ENCODE peak calls at places on chromosomes 7 and 10, in nine cellular contexts. R is sigmoid colon, G is stomach, M is suprapubic skin, Y is ovary, Q is HepG2, P is transverse colon, O is H1, C is SK-N-SH. V is an unnamed sample.

GRCh38 chr7:52959878-52960660 is 75.4 kb upstream of the POM121L12 start:
- DNase-seq in R (no peak), G (no peak), M (no peak), Y (no peak), Q (no peak), P (no peak), O (no peak), C (no peak), V (no peak)

GRCh38 chr10:5506246-5506645 is 6.9 kb upstream of the CALML5 start:
- DNase-seq in R (peak; percentile 24), G (no peak), M (no peak), Y (no peak), Q (no peak), P (no peak), O (no peak), C (no peak), V (no peak)

GRCh38 chr10:89206402-89207180 is 526 bp downstream of the CH25H start:
- DNase-seq in R (peak; percentile 74), G (peak; percentile 26), M (peak; percentile 72), Y (peak; percentile 53), Q (no peak), P (peak; percentile 18), O (peak; percentile 77), C (peak; percentile 57), V (peak; percentile 41)

GRCh38 chr10:77715081-77715480 is 77.5 kb upstream of the KCNMA1 start:
- DNase-seq in R (no peak), G (no peak), M (no peak), Y (no peak), Q (peak; percentile 23), P (no peak), O (no peak), C (no peak), V (no peak)

GRCh38 chr7:155069992-155070827 is at the start of gene HTR5A:
- DNase-seq in R (peak; percentile 70), G (peak; percentile 80), M (peak; percentile 75), Y (peak; percentile 33), Q (peak; percentile 48), P (peak; percentile 70), O (peak; percentile 97), C (peak; percentile 70), V (peak; percentile 81)

GRCh38 chr10:95295031-95295755 is 4.4 kb upstream of the PDLIM1 start:
- DNase-seq in R (peak; percentile 69), G (peak; percentile 69), M (peak; percentile 64), Y (no peak), Q (no peak), P (peak; percentile 79), O (peak; percentile 64), C (no peak), V (peak; percentile 75)

GRCh38 chr7:84073476-84073875 is 121.1 kb downstream of the SEMA3A start:
- DNase-seq in R (no peak), G (no peak), M (no peak), Y (no peak), Q (peak; percentile 44), P (no peak), O (no peak), C (no peak), V (no peak)

GRCh38 chr7:114295522-114295921 is 119.1 kb upstream of the FOXP2 start:
- DNase-seq in R (no peak), G (no peak), M (no peak), Y (no peak), Q (no peak), P (no peak), O (no peak), C (no peak), V (no peak)

GRCh38 chr10:110244550-110244949 is 37.1 kb downstream of the MXI1 start:
- DNase-seq in R (no peak), G (no peak), M (no peak), Y (no peak), Q (no peak), P (no peak), O (no peak), C (no peak), V (no peak)

GRCh38 chr10:13672505-13672904 is 85.7 kb downstream of the PRPF18 start:
- DNase-seq in R (peak; percentile 26), G (no peak), M (no peak), Y (no peak), Q (no peak), P (no peak), O (no peak), C (no peak), V (no peak)

GRCh38 chr7:54960517-54960916 is 58.3 kb upstream of the EGFR start:
- DNase-seq in R (no peak), G (no peak), M (no peak), Y (no peak), Q (no peak), P (no peak), O (no peak), C (no peak), V (no peak)

GRCh38 chr10:133465191-133465949 is 11.6 kb downstream of the SCART1 start:
- DNase-seq in R (no peak), G (peak; percentile 19), M (no peak), Y (no peak), Q (no peak), P (no peak), O (no peak), C (no peak), V (no peak)

GRCh38 chr7:37908221-37908788 is 8.3 kb downstream of the SFRP4 start:
- DNase-seq in R (no peak), G (no peak), M (no peak), Y (no peak), Q (no peak), P (no peak), O (no peak), C (no peak), V (no peak)

GRCh38 chr10:74977913-74978847 is 133.3 kb upstream of the SAMD8 start:
- DNase-seq in R (no peak), G (no peak), M (no peak), Y (no peak), Q (no peak), P (no peak), O (no peak), C (no peak), V (no peak)

GRCh38 chr7:50467817-50468610 is 17.9 kb upstream of the FIGNL1 start:
- DNase-seq in R (peak; percentile 93), G (peak; percentile 87), M (peak; percentile 85), Y (peak; percentile 94), Q (peak; percentile 50), P (peak; percentile 83), O (peak; percentile 92), C (peak; percentile 93), V (peak; percentile 91)

GRCh38 chr7:28629216-28629848 is 217.0 kb downstream of the CREB5 start:
- DNase-seq in R (peak; percentile 70), G (no peak), M (no peak), Y (no peak), Q (no peak), P (no peak), O (no peak), C (no peak), V (no peak)

GRCh38 chr10:12549297-12549696 is 199.9 kb downstream of the CAMK1D start:
- DNase-seq in R (no peak), G (no peak), M (no peak), Y (no peak), Q (no peak), P (no peak), O (no peak), C (no peak), V (no peak)

GRCh38 chr7:33774762-33775523 is 130.4 kb upstream of the BMPER start:
- DNase-seq in R (peak; percentile 70), G (peak; percentile 53), M (no peak), Y (peak; percentile 47), Q (no peak), P (peak; percentile 20), O (no peak), C (no peak), V (peak; percentile 58)

GRCh38 chr7:95493247-95493646 is 7.5 kb downstream of the ASB4 start:
- DNase-seq in R (no peak), G (no peak), M (no peak), Y (no peak), Q (no peak), P (no peak), O (no peak), C (no peak), V (no peak)

GRCh38 chr10:108685863-108686531 is 1237.3 kb downstream of the XPNPEP1 start:
- DNase-seq in R (no peak), G (no peak), M (no peak), Y (no peak), Q (no peak), P (no peak), O (no peak), C (no peak), V (no peak)

GRCh38 chr10:21929070-21929469 is 74.5 kb downstream of the DNAJC1 start:
- DNase-seq in R (no peak), G (no peak), M (no peak), Y (no peak), Q (no peak), P (no peak), O (no peak), C (no peak), V (no peak)

GRCh38 chr7:21041666-21042065 is 255.0 kb upstream of the SP8 start:
- DNase-seq in R (no peak), G (no peak), M (no peak), Y (no peak), Q (no peak), P (no peak), O (peak; percentile 55), C (no peak), V (no peak)

GRCh38 chr7:101740981-101741725 is 76.3 kb upstream of the CUX1 start:
- DNase-seq in R (no peak), G (no peak), M (no peak), Y (no peak), Q (no peak), P (no peak), O (no peak), C (no peak), V (no peak)

GRCh38 chr10:129771576-129772471 is 192.2 kb downstream of the EBF3 start:
- DNase-seq in R (no peak), G (peak; percentile 24), M (peak; percentile 40), Y (no peak), Q (no peak), P (peak; percentile 5), O (peak; percentile 23), C (no peak), V (peak; percentile 24)
- TF ChIP-seq EP300 in R (no peak), G (no peak), M (no peak), Y (no peak), Q (no peak), P (no peak), O (no peak), C (no peak), V (no peak)

GRCh38 chr10:86087716-86088115 is 278.9 kb downstream of the GRID1 start:
- DNase-seq in R (no peak), G (peak; percentile 16), M (peak; percentile 24), Y (no peak), Q (no peak), P (no peak), O (no peak), C (no peak), V (no peak)
- H3K27me3 ChIP-seq in R (no peaks in the 10 kb centered on the region), G (no peaks in the 10 kb centered on the region), M (no peaks in the 10 kb centered on the region), Y (no peaks in the 10 kb centered on the region), Q (no peaks in the 10 kb centered on the region), P (no peaks in the 10 kb centered on the region), O (no peaks in the 10 kb centered on the region), C (no peaks in the 10 kb centered on the region), V (no peaks in the 10 kb centered on the region)

GRCh38 chr7:117097860-117098259 is 144.6 kb downstream of the ST7 start:
- DNase-seq in R (no peak), G (no peak), M (no peak), Y (no peak), Q (peak; percentile 58), P (no peak), O (no peak), C (no peak), V (no peak)
- TF ChIP-seq EP300 in R (no peak), G (no peak), M (no peak), Y (no peak), Q (peak; percentile 42), P (no peak), O (no peak), C (no peak), V (no peak)

GRCh38 chr10:71211759-71212248 is 566 bp upstream of the UNC5B start:
- DNase-seq in R (no peak), G (no peak), M (no peak), Y (no peak), Q (peak; percentile 35), P (no peak), O (no peak), C (no peak), V (no peak)
- H3K27me3 ChIP-seq in R (peaks cover 37% of the 10 kb centered on the region), G (peaks cover 12% of the 10 kb centered on the region), M (peaks cover 30% of the 10 kb centered on the region), Y (no peaks in the 10 kb centered on the region), Q (peaks cover 16% of the 10 kb centered on the region), P (peaks cover 51% of the 10 kb centered on the region), O (peaks cover 17% of the 10 kb centered on the region), C (peaks cover 7% of the 10 kb centered on the region), V (no peaks in the 10 kb centered on the region)

V was measured in upper lobe of left lung.